ENCODE peak calls at places on chromosome 9, in nine cellular contexts. One of them, this sample, is unnamed.

GRCh38 chr9:111038336-111039202 is at the start of gene LPAR1:
- DNase-seq in GM23248: peak; percentile 80
- DNase-seq in thyroid gland: peak; percentile 74
- DNase-seq in aorta: peak; percentile 84
- DNase-seq in heart right ventricle: peak; percentile 65
- DNase-seq in neuronal stem cell: peak; percentile 56
- DNase-seq in ascending aorta: no peak
- DNase-seq in ovary: peak; percentile 60
- DNase-seq in naive thymus-derived CD4-positive, alpha-beta T cell: no peak
- DNase-seq in this sample: peak; percentile 49

GRCh38 chr9:129619787-129620668 is 873 bp downstream of the C9orf50 start:
- DNase-seq in GM23248: peak; percentile 65
- DNase-seq in thyroid gland: no peak
- DNase-seq in aorta: no peak
- DNase-seq in heart right ventricle: no peak
- DNase-seq in neuronal stem cell: no peak
- DNase-seq in ascending aorta: no peak
- DNase-seq in ovary: no peak
- DNase-seq in naive thymus-derived CD4-positive, alpha-beta T cell: no peak
- DNase-seq in this sample: no peak

GRCh38 chr9:138098908-138099791 is 221.6 kb downstream of the CACNA1B start:
- DNase-seq in GM23248: no peak
- DNase-seq in thyroid gland: no peak
- DNase-seq in aorta: no peak
- DNase-seq in heart right ventricle: no peak
- DNase-seq in neuronal stem cell: no peak
- DNase-seq in ascending aorta: no peak
- DNase-seq in ovary: no peak
- DNase-seq in naive thymus-derived CD4-positive, alpha-beta T cell: no peak
- DNase-seq in this sample: no peak

GRCh38 chr9:135348076-135348787 is 131.3 kb upstream of the PPP1R26 start:
- DNase-seq in GM23248: no peak
- DNase-seq in thyroid gland: no peak
- DNase-seq in aorta: no peak
- DNase-seq in heart right ventricle: no peak
- DNase-seq in neuronal stem cell: no peak
- DNase-seq in ascending aorta: no peak
- DNase-seq in ovary: no peak
- DNase-seq in naive thymus-derived CD4-positive, alpha-beta T cell: no peak
- DNase-seq in this sample: no peak

GRCh38 chr9:10701906-10702305 is 89.1 kb upstream of the PTPRD start:
- DNase-seq in GM23248: no peak
- DNase-seq in thyroid gland: no peak
- DNase-seq in aorta: no peak
- DNase-seq in heart right ventricle: no peak
- DNase-seq in neuronal stem cell: no peak
- DNase-seq in ascending aorta: no peak
- DNase-seq in ovary: no peak
- DNase-seq in naive thymus-derived CD4-positive, alpha-beta T cell: no peak
- DNase-seq in this sample: no peak

GRCh38 chr9:110814159-110814558 is 145.6 kb downstream of the MUSK start:
- DNase-seq in GM23248: no peak
- DNase-seq in thyroid gland: no peak
- DNase-seq in aorta: no peak
- DNase-seq in heart right ventricle: no peak
- DNase-seq in neuronal stem cell: no peak
- DNase-seq in ascending aorta: no peak
- DNase-seq in ovary: no peak
- DNase-seq in naive thymus-derived CD4-positive, alpha-beta T cell: no peak
- DNase-seq in this sample: no peak

GRCh38 chr9:33677506-33677809 is 117.9 kb upstream of the PRSS3 start:
- DNase-seq in GM23248: no peak
- DNase-seq in thyroid gland: no peak
- DNase-seq in aorta: no peak
- DNase-seq in heart right ventricle: no peak
- DNase-seq in neuronal stem cell: no peak
- DNase-seq in ascending aorta: no peak
- DNase-seq in ovary: no peak
- DNase-seq in naive thymus-derived CD4-positive, alpha-beta T cell: no peak
- DNase-seq in this sample: no peak

GRCh38 chr9:37994639-37995347 is 74.2 kb downstream of the SHB start:
- DNase-seq in GM23248: peak; percentile 92
- DNase-seq in thyroid gland: peak; percentile 21
- DNase-seq in aorta: peak; percentile 91
- DNase-seq in heart right ventricle: peak; percentile 75
- DNase-seq in neuronal stem cell: no peak
- DNase-seq in ascending aorta: peak; percentile 35
- DNase-seq in ovary: peak; percentile 28
- DNase-seq in naive thymus-derived CD4-positive, alpha-beta T cell: no peak
- DNase-seq in this sample: peak; percentile 41

GRCh38 chr9:38724749-38725148 is 4.8 kb upstream of the FAM240B start:
- DNase-seq in GM23248: no peak
- DNase-seq in thyroid gland: no peak
- DNase-seq in aorta: no peak
- DNase-seq in heart right ventricle: no peak
- DNase-seq in neuronal stem cell: no peak
- DNase-seq in ascending aorta: no peak
- DNase-seq in ovary: no peak
- DNase-seq in naive thymus-derived CD4-positive, alpha-beta T cell: no peak
- DNase-seq in this sample: no peak

GRCh38 chr9:134619983-134620612 is 21.5 kb upstream of the COL5A1 start:
- DNase-seq in GM23248: no peak
- DNase-seq in thyroid gland: no peak
- DNase-seq in aorta: peak; percentile 33
- DNase-seq in heart right ventricle: no peak
- DNase-seq in neuronal stem cell: no peak
- DNase-seq in ascending aorta: no peak
- DNase-seq in ovary: peak; percentile 10
- DNase-seq in naive thymus-derived CD4-positive, alpha-beta T cell: no peak
- DNase-seq in this sample: peak; percentile 31

GRCh38 chr9:84271887-84272556 is 68.5 kb downstream of the SLC28A3 start:
- DNase-seq in GM23248: peak; percentile 8
- DNase-seq in thyroid gland: no peak
- DNase-seq in aorta: no peak
- DNase-seq in heart right ventricle: no peak
- DNase-seq in neuronal stem cell: no peak
- DNase-seq in ascending aorta: no peak
- DNase-seq in ovary: no peak
- DNase-seq in naive thymus-derived CD4-positive, alpha-beta T cell: no peak
- DNase-seq in this sample: no peak

GRCh38 chr9:78314550-78314949 is 17.6 kb downstream of the PSAT1 start:
- DNase-seq in GM23248: no peak
- DNase-seq in thyroid gland: no peak
- DNase-seq in aorta: no peak
- DNase-seq in heart right ventricle: no peak
- DNase-seq in neuronal stem cell: no peak
- DNase-seq in ascending aorta: no peak
- DNase-seq in ovary: no peak
- DNase-seq in naive thymus-derived CD4-positive, alpha-beta T cell: no peak
- DNase-seq in this sample: no peak

GRCh38 chr9:93577045-93577939 is 908 bp downstream of the PHF2 start:
- DNase-seq in GM23248: peak; percentile 60
- DNase-seq in thyroid gland: peak; percentile 52
- DNase-seq in aorta: no peak
- DNase-seq in heart right ventricle: peak; percentile 57
- DNase-seq in neuronal stem cell: peak; percentile 20
- DNase-seq in ascending aorta: no peak
- DNase-seq in ovary: peak; percentile 56
- DNase-seq in naive thymus-derived CD4-positive, alpha-beta T cell: no peak
- DNase-seq in this sample: peak; percentile 42

DNA sequence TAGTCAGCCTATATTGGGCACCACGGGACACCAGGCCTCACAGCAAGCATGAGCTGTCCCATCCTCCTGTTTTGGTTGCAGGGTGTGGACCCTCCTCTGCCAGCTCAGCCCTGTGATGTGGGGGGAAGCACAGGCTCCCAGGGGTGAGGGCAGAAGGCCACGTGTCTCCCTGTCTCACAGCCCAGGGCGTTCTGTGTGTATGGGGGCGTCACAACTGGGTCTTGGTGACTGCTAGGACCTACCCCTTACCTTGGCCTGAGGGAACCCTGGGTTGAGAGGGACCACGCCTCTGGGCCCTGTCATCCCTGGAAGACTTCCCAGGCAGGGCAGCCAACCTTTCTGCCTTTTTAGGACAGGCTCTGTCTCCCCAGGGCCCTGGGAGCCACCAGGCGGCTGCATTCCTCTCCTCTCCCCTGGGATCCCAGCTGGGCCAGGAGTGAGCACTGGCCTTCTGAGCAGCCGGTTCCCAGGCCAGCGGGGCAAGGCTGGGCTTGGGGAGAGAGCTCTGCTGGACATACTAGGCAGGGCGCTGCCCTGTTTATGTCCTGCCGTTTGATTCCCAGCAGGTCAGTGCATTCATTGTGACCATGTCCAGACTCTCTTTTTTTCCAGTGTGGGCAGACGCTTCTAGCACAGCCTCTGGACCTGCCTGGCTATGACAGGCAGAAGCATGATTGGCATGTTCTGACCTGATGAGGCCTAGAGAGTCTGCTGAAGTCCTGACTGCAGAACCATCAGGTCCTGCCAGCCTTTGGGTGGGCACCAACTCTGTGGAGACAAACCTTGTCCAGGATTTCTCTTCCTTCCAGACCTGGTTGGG is 97.5 kb downstream of the DAB2IP start:
- DNase-seq in GM23248: peak; percentile 69
- DNase-seq in thyroid gland: no peak
- DNase-seq in aorta: peak; percentile 85
- DNase-seq in heart right ventricle: peak; percentile 80
- DNase-seq in neuronal stem cell: no peak
- DNase-seq in ascending aorta: peak; percentile 51
- DNase-seq in ovary: no peak
- DNase-seq in naive thymus-derived CD4-positive, alpha-beta T cell: no peak
- DNase-seq in this sample: no peak
- H3K4me1 ChIP-seq in GM23248: peaks cover 25% of the 10 kb centered on the region
- H3K4me1 ChIP-seq in thyroid gland: peaks cover 34% of the 10 kb centered on the region
- H3K4me1 ChIP-seq in aorta: no peaks in the 10 kb centered on the region
- H3K4me1 ChIP-seq in heart right ventricle: peaks cover 100% of the 10 kb centered on the region
- H3K4me1 ChIP-seq in neuronal stem cell: peaks cover 24% of the 10 kb centered on the region
- H3K4me1 ChIP-seq in ascending aorta: peaks cover 46% of the 10 kb centered on the region
- H3K4me1 ChIP-seq in ovary: peaks cover 58% of the 10 kb centered on the region
- H3K4me1 ChIP-seq in naive thymus-derived CD4-positive, alpha-beta T cell: peaks cover 10% of the 10 kb centered on the region
- H3K4me1 ChIP-seq in this sample: peaks cover 15% of the 10 kb centered on the region

GRCh38 chr9:132989014-132989310 is 10.5 kb downstream of the GFI1B start:
- DNase-seq in GM23248: no peak
- DNase-seq in thyroid gland: no peak
- DNase-seq in aorta: no peak
- DNase-seq in heart right ventricle: no peak
- DNase-seq in neuronal stem cell: no peak
- DNase-seq in ascending aorta: no peak
- DNase-seq in ovary: no peak
- DNase-seq in naive thymus-derived CD4-positive, alpha-beta T cell: no peak
- DNase-seq in this sample: no peak

GRCh38 chr9:132988244-132989013 is 9.9 kb downstream of the GFI1B start:
- DNase-seq in GM23248: no peak
- DNase-seq in thyroid gland: no peak
- DNase-seq in aorta: no peak
- DNase-seq in heart right ventricle: no peak
- DNase-seq in neuronal stem cell: no peak
- DNase-seq in ascending aorta: no peak
- DNase-seq in ovary: no peak
- DNase-seq in naive thymus-derived CD4-positive, alpha-beta T cell: no peak
- DNase-seq in this sample: no peak

GRCh38 chr9:132990781-132991180 is 12.3 kb downstream of the GFI1B start:
- DNase-seq in GM23248: no peak
- DNase-seq in thyroid gland: no peak
- DNase-seq in aorta: no peak
- DNase-seq in heart right ventricle: no peak
- DNase-seq in neuronal stem cell: no peak
- DNase-seq in ascending aorta: no peak
- DNase-seq in ovary: no peak
- DNase-seq in naive thymus-derived CD4-positive, alpha-beta T cell: no peak
- DNase-seq in this sample: no peak

GRCh38 chr9:132991351-132992300 is 13.1 kb downstream of the GFI1B start:
- DNase-seq in GM23248: no peak
- DNase-seq in thyroid gland: no peak
- DNase-seq in aorta: no peak
- DNase-seq in heart right ventricle: no peak
- DNase-seq in neuronal stem cell: no peak
- DNase-seq in ascending aorta: no peak
- DNase-seq in ovary: no peak
- DNase-seq in naive thymus-derived CD4-positive, alpha-beta T cell: no peak
- DNase-seq in this sample: no peak

GRCh38 chr9:132989414-132989996 is 11.0 kb downstream of the GFI1B start:
- DNase-seq in GM23248: no peak
- DNase-seq in thyroid gland: no peak
- DNase-seq in aorta: no peak
- DNase-seq in heart right ventricle: no peak
- DNase-seq in neuronal stem cell: no peak
- DNase-seq in ascending aorta: no peak
- DNase-seq in ovary: no peak
- DNase-seq in naive thymus-derived CD4-positive, alpha-beta T cell: no peak
- DNase-seq in this sample: no peak
- H3K27me3 ChIP-seq in GM23248: peaks cover 36% of the 10 kb centered on the region
- H3K27me3 ChIP-seq in thyroid gland: no peaks in the 10 kb centered on the region
- H3K27me3 ChIP-seq in aorta: no peaks in the 10 kb centered on the region
- H3K27me3 ChIP-seq in heart right ventricle: peaks cover 4% of the 10 kb centered on the region
- H3K27me3 ChIP-seq in neuronal stem cell: no peaks in the 10 kb centered on the region
- H3K27me3 ChIP-seq in ascending aorta: no peaks in the 10 kb centered on the region
- H3K27me3 ChIP-seq in ovary: no peaks in the 10 kb centered on the region
- H3K27me3 ChIP-seq in naive thymus-derived CD4-positive, alpha-beta T cell: no peaks in the 10 kb centered on the region
- H3K27me3 ChIP-seq in this sample: peaks cover 42% of the 10 kb centered on the region

DNA sequence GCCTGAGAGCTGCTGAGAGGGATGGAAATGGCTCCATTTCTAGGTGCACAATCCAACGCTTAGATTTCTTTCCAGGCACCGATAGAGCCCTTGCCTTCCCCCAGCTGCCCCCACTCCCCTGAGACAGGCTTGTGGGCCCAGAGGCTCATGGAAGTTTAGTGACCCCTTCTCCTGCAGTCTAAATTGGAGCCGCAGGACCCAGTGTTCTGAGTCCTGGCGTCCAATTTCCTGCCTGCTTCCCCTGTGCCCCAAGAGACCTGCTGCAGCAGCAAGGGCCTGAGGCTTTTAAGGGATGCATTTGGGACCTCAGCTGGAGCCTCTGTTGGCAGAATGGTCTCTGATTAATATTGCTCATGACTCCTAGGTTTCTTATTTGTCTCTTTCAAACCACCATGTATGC is 61.7 kb downstream of the RGS3 start:
- DNase-seq in GM23248: no peak
- DNase-seq in thyroid gland: no peak
- DNase-seq in aorta: no peak
- DNase-seq in heart right ventricle: no peak
- DNase-seq in neuronal stem cell: no peak
- DNase-seq in ascending aorta: no peak
- DNase-seq in ovary: no peak
- DNase-seq in naive thymus-derived CD4-positive, alpha-beta T cell: no peak
- DNase-seq in this sample: no peak
- H3K4me1 ChIP-seq in GM23248: peaks cover 11% of the 10 kb centered on the region
- H3K4me1 ChIP-seq in thyroid gland: peaks cover 70% of the 10 kb centered on the region
- H3K4me1 ChIP-seq in aorta: peaks cover 5% of the 10 kb centered on the region
- H3K4me1 ChIP-seq in heart right ventricle: peaks cover 87% of the 10 kb centered on the region
- H3K4me1 ChIP-seq in neuronal stem cell: peaks cover 4% of the 10 kb centered on the region
- H3K4me1 ChIP-seq in ascending aorta: peaks cover 51% of the 10 kb centered on the region
- H3K4me1 ChIP-seq in ovary: peaks cover 15% of the 10 kb centered on the region
- H3K4me1 ChIP-seq in naive thymus-derived CD4-positive, alpha-beta T cell: peaks cover 64% of the 10 kb centered on the region
- H3K4me1 ChIP-seq in this sample: peaks cover under 1% of the 10 kb centered on the region

DNA sequence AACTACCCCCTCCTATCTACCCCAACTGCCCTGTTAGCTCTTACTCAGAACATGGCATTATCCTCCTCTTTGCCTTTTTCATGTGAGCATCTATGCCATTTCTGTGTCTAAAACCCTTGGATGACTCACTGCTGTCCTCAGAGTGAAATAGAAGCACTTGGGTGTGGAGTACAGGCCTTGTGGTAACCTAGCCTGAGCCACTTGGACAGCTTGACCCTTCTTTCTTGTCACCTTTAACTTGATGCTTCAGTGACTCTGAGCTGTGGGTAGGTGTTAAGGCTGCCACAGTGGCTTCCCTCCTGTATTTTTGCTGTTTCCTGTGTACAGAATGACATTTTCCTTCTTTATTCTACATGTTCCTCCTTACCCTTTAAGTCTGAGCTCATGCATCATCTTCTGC is 391.4 kb downstream of the SH3GL2 start:
- DNase-seq in GM23248: peak; percentile 2
- DNase-seq in thyroid gland: no peak
- DNase-seq in aorta: no peak
- DNase-seq in heart right ventricle: no peak
- DNase-seq in neuronal stem cell: no peak
- DNase-seq in ascending aorta: no peak
- DNase-seq in ovary: no peak
- DNase-seq in naive thymus-derived CD4-positive, alpha-beta T cell: no peak
- DNase-seq in this sample: no peak
- H3K27me3 ChIP-seq in GM23248: peaks cover 6% of the 10 kb centered on the region
- H3K27me3 ChIP-seq in thyroid gland: no peaks in the 10 kb centered on the region
- H3K27me3 ChIP-seq in aorta: no peaks in the 10 kb centered on the region
- H3K27me3 ChIP-seq in heart right ventricle: no peaks in the 10 kb centered on the region
- H3K27me3 ChIP-seq in neuronal stem cell: no peaks in the 10 kb centered on the region
- H3K27me3 ChIP-seq in ascending aorta: no peaks in the 10 kb centered on the region
- H3K27me3 ChIP-seq in ovary: no peaks in the 10 kb centered on the region
- H3K27me3 ChIP-seq in naive thymus-derived CD4-positive, alpha-beta T cell: no peaks in the 10 kb centered on the region
- H3K27me3 ChIP-seq in this sample: no peaks in the 10 kb centered on the region